ENCODE peak calls at places on chromosomes 2 and 18, in five cellular contexts. N, U, X, C and Q are unnamed samples.

GRCh38 chr2:205879362-205879761 is 197.1 kb downstream of the NRP2 start:
- DNase-seq in N (no peak), U (no peak), X (no peak), C (no peak), Q (no peak)

GRCh38 chr18:6866552-6866951 is 137.0 kb downstream of the ARHGAP28 start:
- DNase-seq in N (no peak), U (no peak), X (no peak), C (no peak), Q (no peak)

GRCh38 chr2:161983896-161984295 is 90.1 kb downstream of the DPP4 start:
- DNase-seq in N (no peak), U (peak), X (no peak), C (peak), Q (no peak)

GRCh38 chr2:177295479-177295878 is 31.0 kb upstream of the NFE2L2 start:
- DNase-seq in N (no peak), U (no peak), X (no peak), C (no peak), Q (no peak)

GRCh38 chr2:1541812-1542211 is 128.5 kb downstream of the TPO start:
- DNase-seq in N (no peak), U (no peak), X (no peak), C (no peak), Q (no peak)

GRCh38 chr2:86054539-86055082 is 51.1 kb downstream of the POLR1A start:
- DNase-seq in N (no peak), U (no peak), X (no peak), C (no peak), Q (no peak)

GRCh38 chr2:180056367-180057118 is 49.4 kb upstream of the CWC22 start:
- DNase-seq in N (no peak), U (no peak), X (no peak), C (no peak), Q (no peak)

GRCh38 chr2:20221939-20222768 is 2.8 kb downstream of the SDC1 start:
- DNase-seq in N (no peak), U (no peak), X (no peak), C (peak), Q (no peak)

GRCh38 chr2:67463810-67464209 is 66.7 kb downstream of the ETAA1 start:
- DNase-seq in N (no peak), U (peak), X (no peak), C (peak), Q (no peak)

GRCh38 chr2:67394734-67395133 is 2.4 kb upstream of the ETAA1 start:
- DNase-seq in N (no peak), U (peak), X (no peak), C (peak), Q (no peak)

GRCh38 chr2:55093381-55093780 is 43.1 kb upstream of the RTN4 start:
- DNase-seq in N (no peak), U (no peak), X (no peak), C (peak), Q (no peak)

GRCh38 chr2:1140389-1141003 is 189.8 kb downstream of the SNTG2 start:
- DNase-seq in N (peak), U (peak), X (no peak), C (peak), Q (peak)

GRCh38 chr2:212596688-212597087 is 58.1 kb upstream of the ERBB4 start:
- DNase-seq in N (no peak), U (no peak), X (no peak), C (no peak), Q (no peak)

GRCh38 chr18:36412778-36413177 is 115.3 kb downstream of the FHOD3 start:
- DNase-seq in N (peak), U (peak), X (no peak), C (peak), Q (no peak)

GRCh38 chr2:195407782-195408181 is 249.2 kb upstream of the SLC39A10 start:
- DNase-seq in N (peak), U (peak), X (no peak), C (peak), Q (no peak)

GRCh38 chr2:200471324-200471848 is 38.5 kb downstream of the KCTD18 start:
- DNase-seq in N (peak), U (peak), X (no peak), C (peak), Q (no peak)

GRCh38 chr2:216663846-216664245 is 30.6 kb downstream of the IGFBP2 start:
- DNase-seq in N (no peak), U (no peak), X (no peak), C (no peak), Q (no peak)

GRCh38 chr18:38459086-38459485 is 893.5 kb upstream of the CELF4 start:
- DNase-seq in N (no peak), U (no peak), X (no peak), C (no peak), Q (no peak)

GRCh38 chr2:164257794-164258193 is 363.5 kb downstream of the GRB14 start:
- DNase-seq in N (no peak), U (no peak), X (no peak), C (no peak), Q (no peak)

GRCh38 chr2:39772812-39773152 is 6.3 kb downstream of the THUMPD2 start:
- DNase-seq in N (no peak), U (no peak), X (no peak), C (peak), Q (no peak)

GRCh38 chr2:26846334-26846863 is 1.5 kb upstream of the DPYSL5 start:
- DNase-seq in N (peak), U (peak), X (peak), C (peak), Q (peak)

GRCh38 chr2:20015482-20016083 is 3.1 kb upstream of the MATN3 start:
- DNase-seq in N (peak), U (peak), X (no peak), C (peak), Q (peak)

GRCh38 chr2:17878222-17879136 is at the start of gene KCNS3:
- DNase-seq in N (peak), U (peak), X (no peak), C (peak), Q (no peak)

GRCh38 chr2:191231995-191232394 is 13.2 kb upstream of the MYO1B start:
- DNase-seq in N (no peak), U (no peak), X (no peak), C (no peak), Q (no peak)

GRCh38 chr2:77831068-77831467 is 308.9 kb upstream of the LRRTM4 start:
- DNase-seq in N (no peak), U (no peak), X (no peak), C (no peak), Q (no peak)

GRCh38 chr2:189409647-189410046 is 31.6 kb upstream of the WDR75 start:
- DNase-seq in N (no peak), U (no peak), X (no peak), C (peak), Q (no peak)

GRCh38 chr2:235008584-235009044 is 56.8 kb downstream of the SH3BP4 start:
- DNase-seq in N (no peak), U (peak), X (no peak), C (peak), Q (no peak)

GRCh38 chr2:77666251-77666980 is 144.2 kb upstream of the LRRTM4 start:
- DNase-seq in N (no peak), U (no peak), X (no peak), C (peak), Q (no peak)

GRCh38 chr2:118040889-118041288 is 27.0 kb upstream of the CCDC93 start:
- DNase-seq in N (no peak), U (no peak), X (no peak), C (no peak), Q (no peak)

GRCh38 chr2:177489719-177490301 is 97.2 kb downstream of the AGPS start:
- DNase-seq in N (peak), U (peak), X (no peak), C (peak), Q (no peak)

GRCh38 chr2:238100821-238101771 is 956 bp downstream of the ESPNL start:
- DNase-seq in N (no peak), U (no peak), X (no peak), C (no peak), Q (no peak)

GRCh38 chr2:28437142-28437835 is 44.6 kb downstream of the FOSL2 start:
- DNase-seq in N (no peak), U (peak), X (peak), C (no peak), Q (no peak)

GRCh38 chr2:127197475-127198385 is 22.4 kb downstream of the CYP27C1 start:
- DNase-seq in N (peak), U (peak), X (peak), C (peak), Q (no peak)